ENCODE peak calls at places on chromosomes 12 and 14, in five cellular contexts. One of them, this sample, is unnamed.
A peak's percentile ranks its signal among the peaks of the same experiment; 100 is the strongest.

GRCh38 chr12:76303365-76303764 is 44.9 kb downstream of the BBS10 start:
- DNase-seq in naive thymus-derived CD4-positive, alpha-beta T cell: no peak
- DNase-seq in astrocyte: no peak
- DNase-seq in BE2C: no peak
- DNase-seq in MM.1S: no peak
- DNase-seq in this sample: no peak

GRCh38 chr12:124678421-124678893 is 111.0 kb upstream of the NCOR2 start:
- DNase-seq in naive thymus-derived CD4-positive, alpha-beta T cell: no peak
- DNase-seq in astrocyte: no peak
- DNase-seq in BE2C: no peak
- DNase-seq in MM.1S: no peak
- DNase-seq in this sample: no peak

GRCh38 chr12:67220065-67220464 is 49.1 kb upstream of the CAND1 start:
- DNase-seq in naive thymus-derived CD4-positive, alpha-beta T cell: no peak
- DNase-seq in astrocyte: no peak
- DNase-seq in BE2C: no peak
- DNase-seq in MM.1S: no peak
- DNase-seq in this sample: no peak

GRCh38 chr14:92846162-92846897 is 52.2 kb downstream of the GOLGA5 start:
- DNase-seq in naive thymus-derived CD4-positive, alpha-beta T cell: no peak
- DNase-seq in astrocyte: peak; percentile 79
- DNase-seq in BE2C: no peak
- DNase-seq in MM.1S: no peak
- DNase-seq in this sample: peak; percentile 55

GRCh38 chr12:64390275-64390851 is at the start of gene C12orf56:
- DNase-seq in naive thymus-derived CD4-positive, alpha-beta T cell: no peak
- DNase-seq in astrocyte: peak; percentile 27
- DNase-seq in BE2C: peak; percentile 9
- DNase-seq in MM.1S: no peak
- DNase-seq in this sample: no peak

GRCh38 chr12:42936991-42937390 is 347.4 kb upstream of the PRICKLE1 start:
- DNase-seq in naive thymus-derived CD4-positive, alpha-beta T cell: no peak
- DNase-seq in astrocyte: peak; percentile 71
- DNase-seq in BE2C: no peak
- DNase-seq in MM.1S: no peak
- DNase-seq in this sample: no peak

GRCh38 chr12:6507102-6507998 is 13.4 kb downstream of the NCAPD2 start:
- DNase-seq in naive thymus-derived CD4-positive, alpha-beta T cell: no peak
- DNase-seq in astrocyte: peak; percentile 33
- DNase-seq in BE2C: no peak
- DNase-seq in MM.1S: no peak
- DNase-seq in this sample: no peak

GRCh38 chr14:74347096-74347794 is 1.0 kb upstream of the VRTN start:
- DNase-seq in naive thymus-derived CD4-positive, alpha-beta T cell: no peak
- DNase-seq in astrocyte: no peak
- DNase-seq in BE2C: no peak
- DNase-seq in MM.1S: no peak
- DNase-seq in this sample: no peak

GRCh38 chr12:774051-774614 is 21.8 kb downstream of the WNK1 start:
- DNase-seq in naive thymus-derived CD4-positive, alpha-beta T cell: no peak
- DNase-seq in astrocyte: no peak
- DNase-seq in BE2C: no peak
- DNase-seq in MM.1S: no peak
- DNase-seq in this sample: no peak

GRCh38 chr12:93427779-93428564 is 13.8 kb downstream of the UBE2N start:
- DNase-seq in naive thymus-derived CD4-positive, alpha-beta T cell: no peak
- DNase-seq in astrocyte: peak; percentile 52
- DNase-seq in BE2C: no peak
- DNase-seq in MM.1S: no peak
- DNase-seq in this sample: no peak

GRCh38 chr12:11568762-11569478 is 80.6 kb upstream of the ETV6 start:
- DNase-seq in naive thymus-derived CD4-positive, alpha-beta T cell: no peak
- DNase-seq in astrocyte: no peak
- DNase-seq in BE2C: no peak
- DNase-seq in MM.1S: peak; percentile 26
- DNase-seq in this sample: no peak

GRCh38 chr12:68259318-68259940 is 6.0 kb upstream of the IL22 start:
- DNase-seq in naive thymus-derived CD4-positive, alpha-beta T cell: no peak
- DNase-seq in astrocyte: peak; percentile 95
- DNase-seq in BE2C: no peak
- DNase-seq in MM.1S: no peak
- DNase-seq in this sample: peak; percentile 91

GRCh38 chr12:32440120-32440865 is 40.9 kb downstream of the FGD4 start:
- DNase-seq in naive thymus-derived CD4-positive, alpha-beta T cell: no peak
- DNase-seq in astrocyte: no peak
- DNase-seq in BE2C: no peak
- DNase-seq in MM.1S: no peak
- DNase-seq in this sample: no peak

GRCh38 chr14:74275265-74275841 is 27.4 kb downstream of the ABCD4 start:
- DNase-seq in naive thymus-derived CD4-positive, alpha-beta T cell: no peak
- DNase-seq in astrocyte: peak; percentile 65
- DNase-seq in BE2C: peak; percentile 38
- DNase-seq in MM.1S: no peak
- DNase-seq in this sample: no peak

GRCh38 chr12:12705833-12706520 is 10.0 kb upstream of the GPR19 start:
- DNase-seq in naive thymus-derived CD4-positive, alpha-beta T cell: peak; percentile 74
- DNase-seq in astrocyte: no peak
- DNase-seq in BE2C: peak; percentile 21
- DNase-seq in MM.1S: peak; percentile 64
- DNase-seq in this sample: no peak

GRCh38 chr14:99619873-99620834 is 16.1 kb upstream of the CCDC85C start:
- DNase-seq in naive thymus-derived CD4-positive, alpha-beta T cell: no peak
- DNase-seq in astrocyte: peak; percentile 44
- DNase-seq in BE2C: peak; percentile 40
- DNase-seq in MM.1S: no peak
- DNase-seq in this sample: no peak

GRCh38 chr12:89451876-89452275 is 72.7 kb downstream of the GALNT4 start:
- DNase-seq in naive thymus-derived CD4-positive, alpha-beta T cell: no peak
- DNase-seq in astrocyte: peak; percentile 76
- DNase-seq in BE2C: no peak
- DNase-seq in MM.1S: no peak
- DNase-seq in this sample: no peak

GRCh38 chr12:6698352-6699046 is 2.1 kb downstream of the PIANP start:
- DNase-seq in naive thymus-derived CD4-positive, alpha-beta T cell: no peak
- DNase-seq in astrocyte: no peak
- DNase-seq in BE2C: no peak
- DNase-seq in MM.1S: no peak
- DNase-seq in this sample: no peak

GRCh38 chr12:43676183-43676813 is 82.3 kb downstream of the PUS7L start:
- DNase-seq in naive thymus-derived CD4-positive, alpha-beta T cell: no peak
- DNase-seq in astrocyte: no peak
- DNase-seq in BE2C: peak; percentile 51
- DNase-seq in MM.1S: peak; percentile 27
- DNase-seq in this sample: no peak

GRCh38 chr12:111216387-111217159 is 152.3 kb downstream of the PHETA1 start:
- DNase-seq in naive thymus-derived CD4-positive, alpha-beta T cell: no peak
- DNase-seq in astrocyte: no peak
- DNase-seq in BE2C: no peak
- DNase-seq in MM.1S: no peak
- DNase-seq in this sample: no peak

GRCh38 chr12:27424631-27425230 is 21.8 kb upstream of the SMCO2 start:
- DNase-seq in naive thymus-derived CD4-positive, alpha-beta T cell: no peak
- DNase-seq in astrocyte: peak; percentile 44
- DNase-seq in BE2C: no peak
- DNase-seq in MM.1S: peak; percentile 20
- DNase-seq in this sample: peak; percentile 34

GRCh38 chr12:5000204-5000603 is 43.5 kb upstream of the KCNA5 start:
- DNase-seq in naive thymus-derived CD4-positive, alpha-beta T cell: no peak
- DNase-seq in astrocyte: no peak
- DNase-seq in BE2C: no peak
- DNase-seq in MM.1S: no peak
- DNase-seq in this sample: no peak
- H3K27me3 ChIP-seq in naive thymus-derived CD4-positive, alpha-beta T cell: no peaks in the 10 kb centered on the region
- H3K27me3 ChIP-seq in astrocyte: no peaks in the 10 kb centered on the region
- H3K27me3 ChIP-seq in BE2C: no peaks in the 10 kb centered on the region
- H3K27me3 ChIP-seq in MM.1S: no peaks in the 10 kb centered on the region
- H3K27me3 ChIP-seq in this sample: peaks cover 6% of the 10 kb centered on the region

GRCh38 chr14:59325906-59326305 is 137.4 kb downstream of the DAAM1 start:
- DNase-seq in naive thymus-derived CD4-positive, alpha-beta T cell: no peak
- DNase-seq in astrocyte: peak; percentile 67
- DNase-seq in BE2C: no peak
- DNase-seq in MM.1S: no peak
- DNase-seq in this sample: no peak
- H3K36me3 ChIP-seq in naive thymus-derived CD4-positive, alpha-beta T cell: no peaks in the 10 kb centered on the region
- H3K36me3 ChIP-seq in astrocyte: peaks cover 16% of the 10 kb centered on the region
- H3K36me3 ChIP-seq in BE2C: peaks cover 3% of the 10 kb centered on the region
- H3K36me3 ChIP-seq in MM.1S: no peaks in the 10 kb centered on the region
- H3K36me3 ChIP-seq in this sample: no peaks in the 10 kb centered on the region

DNA sequence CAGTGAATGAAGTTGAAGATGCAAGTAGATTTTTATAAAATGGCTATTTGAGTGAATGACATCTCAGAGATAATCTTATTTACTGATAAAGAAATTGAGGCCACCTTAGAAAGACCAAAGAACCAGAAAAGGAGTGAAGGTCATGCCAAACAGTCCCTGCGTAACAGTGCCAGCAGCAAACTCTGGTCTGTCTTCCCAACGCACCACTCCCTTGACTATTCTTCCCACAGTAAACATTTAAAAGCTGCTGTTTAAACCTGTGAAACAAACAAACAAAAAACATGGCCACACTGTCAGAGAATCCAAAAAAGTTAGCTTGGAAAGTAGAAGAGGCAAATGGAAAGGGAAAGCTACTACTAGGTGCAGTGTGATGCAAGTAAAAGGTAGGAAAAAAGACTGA is 1.5 kb upstream of the PRPF39 start:
- DNase-seq in naive thymus-derived CD4-positive, alpha-beta T cell: no peak
- DNase-seq in astrocyte: no peak
- DNase-seq in BE2C: no peak
- DNase-seq in MM.1S: no peak
- DNase-seq in this sample: no peak
- H3K4me3 ChIP-seq in naive thymus-derived CD4-positive, alpha-beta T cell: no peak overlapping the region
- H3K4me3 ChIP-seq in astrocyte: no peak overlapping the region
- H3K4me3 ChIP-seq in BE2C: no peak overlapping the region
- H3K4me3 ChIP-seq in MM.1S: no peak overlapping the region
- H3K4me3 ChIP-seq in this sample: no peak overlapping the region

GRCh38 chr14:60721331-60722162 is 2.6 kb downstream of the SIX4 start:
- DNase-seq in naive thymus-derived CD4-positive, alpha-beta T cell: no peak
- DNase-seq in astrocyte: peak; percentile 71
- DNase-seq in BE2C: peak; percentile 50
- DNase-seq in MM.1S: no peak
- DNase-seq in this sample: no peak

GRCh38 chr14:60722163-60722835 is 1.9 kb downstream of the SIX4 start:
- DNase-seq in naive thymus-derived CD4-positive, alpha-beta T cell: no peak
- DNase-seq in astrocyte: peak; percentile 68
- DNase-seq in BE2C: peak; percentile 43
- DNase-seq in MM.1S: peak; percentile 27
- DNase-seq in this sample: no peak

GRCh38 chr14:60724080-60724618 is at the start of gene SIX4:
- DNase-seq in naive thymus-derived CD4-positive, alpha-beta T cell: no peak
- DNase-seq in astrocyte: peak; percentile 83
- DNase-seq in BE2C: peak; percentile 76
- DNase-seq in MM.1S: peak; percentile 67
- DNase-seq in this sample: peak; percentile 37

GRCh38 chr14:60723218-60724079 is 702 bp downstream of the SIX4 start:
- DNase-seq in naive thymus-derived CD4-positive, alpha-beta T cell: no peak
- DNase-seq in astrocyte: peak; percentile 49
- DNase-seq in BE2C: peak; percentile 59
- DNase-seq in MM.1S: peak; percentile 16
- DNase-seq in this sample: no peak

DNA sequence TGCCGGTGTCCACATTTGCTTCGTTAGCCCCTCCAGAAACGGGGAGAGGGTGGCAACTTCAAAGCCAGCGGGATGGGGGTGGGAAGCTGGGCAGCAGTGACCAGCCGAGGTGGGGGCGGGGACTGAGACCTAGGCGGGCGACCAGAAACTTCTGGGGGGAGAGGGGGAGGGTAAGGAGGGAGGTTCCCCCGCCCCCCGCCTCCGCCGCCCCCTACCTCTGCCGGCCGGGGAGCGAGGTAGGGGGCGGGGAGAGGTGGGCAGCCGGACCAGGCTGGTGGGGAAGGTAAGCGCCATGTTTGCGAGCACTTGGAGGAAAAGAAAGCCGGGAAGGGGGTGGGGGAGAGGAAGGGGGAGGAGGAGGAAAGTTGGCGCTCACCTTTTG is 1.3 kb downstream of the SIX4 start:
- DNase-seq in naive thymus-derived CD4-positive, alpha-beta T cell: no peak
- DNase-seq in astrocyte: peak; percentile 10
- DNase-seq in BE2C: no peak
- DNase-seq in MM.1S: no peak
- DNase-seq in this sample: no peak
- H3K27me3 ChIP-seq in naive thymus-derived CD4-positive, alpha-beta T cell: peaks cover 27% of the 10 kb centered on the region
- H3K27me3 ChIP-seq in astrocyte: no peaks in the 10 kb centered on the region
- H3K27me3 ChIP-seq in BE2C: peaks cover 26% of the 10 kb centered on the region
- H3K27me3 ChIP-seq in MM.1S: no peaks in the 10 kb centered on the region
- H3K27me3 ChIP-seq in this sample: no peaks in the 10 kb centered on the region

DNA sequence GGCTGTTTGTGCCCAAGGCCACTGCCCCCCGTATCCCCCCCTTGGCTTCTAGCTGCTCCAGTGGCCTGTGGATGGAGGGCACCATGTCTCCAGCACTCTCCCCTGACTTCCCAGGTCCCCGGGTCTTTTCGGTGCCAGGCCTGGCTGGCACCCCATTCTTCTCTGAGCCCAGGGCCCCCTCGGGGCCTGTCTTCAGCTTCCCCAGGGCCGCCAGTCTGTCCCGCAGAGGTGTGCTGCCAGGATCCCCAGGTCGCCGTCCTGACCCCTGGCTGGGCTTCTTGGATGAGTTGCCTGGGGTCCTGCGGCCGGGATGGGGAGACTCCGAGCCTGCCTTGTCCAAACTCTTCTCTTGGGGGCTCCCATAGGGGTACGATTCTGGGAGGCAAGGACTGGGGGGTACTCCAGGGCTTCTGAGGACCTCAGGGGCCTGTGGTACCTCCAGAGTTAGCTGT is 32.5 kb downstream of the NCKAP5L start:
- DNase-seq in naive thymus-derived CD4-positive, alpha-beta T cell: no peak
- DNase-seq in astrocyte: no peak
- DNase-seq in BE2C: no peak
- DNase-seq in MM.1S: no peak
- DNase-seq in this sample: no peak
- H3K36me3 ChIP-seq in naive thymus-derived CD4-positive, alpha-beta T cell: no peaks in the 10 kb centered on the region
- H3K36me3 ChIP-seq in astrocyte: peaks cover 16% of the 10 kb centered on the region
- H3K36me3 ChIP-seq in BE2C: peaks cover 10% of the 10 kb centered on the region
- H3K36me3 ChIP-seq in MM.1S: no peaks in the 10 kb centered on the region
- H3K36me3 ChIP-seq in this sample: peaks cover 3% of the 10 kb centered on the region

DNA sequence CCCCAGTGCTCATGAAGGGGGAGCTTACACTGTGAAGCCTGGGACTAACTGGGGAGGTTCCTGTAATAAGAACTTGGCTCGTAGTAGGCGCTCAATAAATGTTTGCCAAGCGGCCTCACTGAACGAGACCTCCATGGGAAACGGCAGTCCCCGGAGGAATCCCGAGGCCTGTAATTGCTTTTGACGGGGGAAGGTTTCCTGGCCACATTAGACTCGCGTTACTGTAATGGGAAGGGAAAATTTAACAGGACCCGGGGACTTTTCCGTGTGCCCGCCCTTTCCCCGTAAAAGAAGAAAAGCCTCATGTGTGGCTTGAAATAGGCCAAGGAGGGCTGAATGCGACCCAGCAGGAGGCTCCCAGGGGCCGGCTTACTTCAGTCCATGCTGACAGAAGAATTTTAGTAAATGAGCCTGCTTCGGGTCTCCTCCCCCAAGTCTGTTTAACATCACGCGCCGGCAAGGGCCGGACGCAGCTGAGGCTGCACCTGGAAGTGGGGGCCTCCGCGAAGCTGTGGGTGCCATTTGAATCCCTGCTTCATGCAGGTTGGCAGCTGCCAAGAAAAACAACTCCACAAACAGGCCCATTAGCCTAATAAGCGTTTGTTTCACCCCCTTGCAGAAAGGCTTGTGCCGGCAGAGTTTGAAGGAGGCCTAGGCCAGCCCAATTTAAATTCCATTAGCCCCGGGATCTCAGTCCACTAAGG is 39.8 kb upstream of the PWP1 start:
- DNase-seq in naive thymus-derived CD4-positive, alpha-beta T cell: no peak
- DNase-seq in astrocyte: no peak
- DNase-seq in BE2C: peak; percentile 22
- DNase-seq in MM.1S: no peak
- DNase-seq in this sample: no peak
- H3K4me3 ChIP-seq in naive thymus-derived CD4-positive, alpha-beta T cell: no peak overlapping the region
- H3K4me3 ChIP-seq in astrocyte: no peak overlapping the region
- H3K4me3 ChIP-seq in BE2C: no peak overlapping the region
- H3K4me3 ChIP-seq in MM.1S: no peak overlapping the region
- H3K4me3 ChIP-seq in this sample: no peak overlapping the region